ENCODE peak calls at places on chromosome 19, in five cellular contexts. One of them, this sample, is unnamed.

GRCh38 chr19:46076951-46077814 is 36.4 kb upstream of the IGFL4 start:
- DNase-seq in H1: peak; percentile 63
- DNase-seq in neuronal stem cell: peak; percentile 88
- DNase-seq in mesenchymal stem cell: peak; percentile 87
- DNase-seq in H9: peak; percentile 89
- DNase-seq in this sample: peak; percentile 57

GRCh38 chr19:49474545-49474930 is 523 bp downstream of the FLT3LG start:
- DNase-seq in H1: no peak
- DNase-seq in neuronal stem cell: no peak
- DNase-seq in mesenchymal stem cell: no peak
- DNase-seq in H9: no peak
- DNase-seq in this sample: no peak

GRCh38 chr19:12611361-12611699 is 610 bp downstream of the ZNF791 start:
- DNase-seq in H1: no peak
- DNase-seq in neuronal stem cell: peak; percentile 57
- DNase-seq in mesenchymal stem cell: peak; percentile 90
- DNase-seq in H9: peak; percentile 66
- DNase-seq in this sample: peak; percentile 68

GRCh38 chr19:3098515-3099346 is 4.6 kb downstream of the GNA11 start:
- DNase-seq in H1: no peak
- DNase-seq in neuronal stem cell: no peak
- DNase-seq in mesenchymal stem cell: peak; percentile 60
- DNase-seq in H9: no peak
- DNase-seq in this sample: no peak

GRCh38 chr19:40252395-40252794 is 25.9 kb upstream of the CCNP start:
- DNase-seq in H1: no peak
- DNase-seq in neuronal stem cell: no peak
- DNase-seq in mesenchymal stem cell: no peak
- DNase-seq in H9: peak; percentile 55
- DNase-seq in this sample: no peak

GRCh38 chr19:49643466-49643865 is 1.5 kb downstream of the SCAF1 start:
- DNase-seq in H1: no peak
- DNase-seq in neuronal stem cell: no peak
- DNase-seq in mesenchymal stem cell: no peak
- DNase-seq in H9: no peak
- DNase-seq in this sample: no peak

GRCh38 chr19:45716314-45717130 is 14.2 kb downstream of the FBXO46 start:
- DNase-seq in H1: no peak
- DNase-seq in neuronal stem cell: no peak
- DNase-seq in mesenchymal stem cell: peak; percentile 35
- DNase-seq in H9: no peak
- DNase-seq in this sample: peak; percentile 60

GRCh38 chr19:10402441-10403038 is 802 bp downstream of the CDC37 start:
- DNase-seq in H1: no peak
- DNase-seq in neuronal stem cell: no peak
- DNase-seq in mesenchymal stem cell: peak; percentile 70
- DNase-seq in H9: no peak
- DNase-seq in this sample: no peak

GRCh38 chr19:6793411-6793810 is 20.9 kb downstream of the VAV1 start:
- DNase-seq in H1: no peak
- DNase-seq in neuronal stem cell: no peak
- DNase-seq in mesenchymal stem cell: no peak
- DNase-seq in H9: no peak
- DNase-seq in this sample: no peak

GRCh38 chr19:39765091-39766076 is 13.3 kb upstream of the LEUTX start:
- DNase-seq in H1: peak; percentile 13
- DNase-seq in neuronal stem cell: peak; percentile 48
- DNase-seq in mesenchymal stem cell: peak; percentile 60
- DNase-seq in H9: peak; percentile 48
- DNase-seq in this sample: peak; percentile 34

GRCh38 chr19:38394488-38394887 is 6.0 kb downstream of the SPRED3 start:
- DNase-seq in H1: peak; percentile 82
- DNase-seq in neuronal stem cell: no peak
- DNase-seq in mesenchymal stem cell: no peak
- DNase-seq in H9: peak; percentile 98
- DNase-seq in this sample: no peak

GRCh38 chr19:39407644-39408391 is 1.2 kb downstream of the ZFP36 start:
- DNase-seq in H1: no peak
- DNase-seq in neuronal stem cell: no peak
- DNase-seq in mesenchymal stem cell: peak; percentile 57
- DNase-seq in H9: no peak
- DNase-seq in this sample: no peak

GRCh38 chr19:7307590-7308218 is 13.5 kb upstream of the INSR start:
- DNase-seq in H1: no peak
- DNase-seq in neuronal stem cell: no peak
- DNase-seq in mesenchymal stem cell: no peak
- DNase-seq in H9: no peak
- DNase-seq in this sample: no peak

GRCh38 chr19:4909172-4909896 is at the start of gene UHRF1:
- DNase-seq in H1: no peak
- DNase-seq in neuronal stem cell: no peak
- DNase-seq in mesenchymal stem cell: no peak
- DNase-seq in H9: peak; percentile 41
- DNase-seq in this sample: no peak

GRCh38 chr19:13883665-13884064 is 6.7 kb downstream of the NANOS3 start:
- DNase-seq in H1: no peak
- DNase-seq in neuronal stem cell: no peak
- DNase-seq in mesenchymal stem cell: no peak
- DNase-seq in H9: no peak
- DNase-seq in this sample: peak; percentile 17

GRCh38 chr19:49142866-49143335 is 12.3 kb downstream of the HRC start:
- DNase-seq in H1: no peak
- DNase-seq in neuronal stem cell: peak; percentile 90
- DNase-seq in mesenchymal stem cell: peak; percentile 94
- DNase-seq in H9: peak; percentile 98
- DNase-seq in this sample: peak; percentile 70

GRCh38 chr19:36605101-36605838 is at the start of gene ZNF382:
- DNase-seq in H1: no peak
- DNase-seq in neuronal stem cell: peak; percentile 60
- DNase-seq in mesenchymal stem cell: peak; percentile 73
- DNase-seq in H9: peak; percentile 64
- DNase-seq in this sample: peak; percentile 63

GRCh38 chr19:49925486-49925885 is 3.5 kb upstream of the ATF5 start:
- DNase-seq in H1: no peak
- DNase-seq in neuronal stem cell: no peak
- DNase-seq in mesenchymal stem cell: no peak
- DNase-seq in H9: no peak
- DNase-seq in this sample: no peak

GRCh38 chr19:53394522-53394973 is 401 bp upstream of the ZNF765 start:
- DNase-seq in H1: no peak
- DNase-seq in neuronal stem cell: no peak
- DNase-seq in mesenchymal stem cell: peak; percentile 76
- DNase-seq in H9: peak; percentile 83
- DNase-seq in this sample: peak; percentile 89

GRCh38 chr19:39507715-39508364 is 7.1 kb upstream of the SELENOV start:
- DNase-seq in H1: no peak
- DNase-seq in neuronal stem cell: no peak
- DNase-seq in mesenchymal stem cell: no peak
- DNase-seq in H9: no peak
- DNase-seq in this sample: no peak

GRCh38 chr19:13115936-13116281 is 631 bp downstream of the TRMT1 start:
- DNase-seq in H1: no peak
- DNase-seq in neuronal stem cell: no peak
- DNase-seq in mesenchymal stem cell: no peak
- DNase-seq in H9: peak; percentile 24
- DNase-seq in this sample: no peak

GRCh38 chr19:21468791-21469190 is 36.6 kb upstream of the ZNF429 start:
- DNase-seq in H1: no peak
- DNase-seq in neuronal stem cell: no peak
- DNase-seq in mesenchymal stem cell: no peak
- DNase-seq in H9: peak; percentile 57
- DNase-seq in this sample: no peak

GRCh38 chr19:3275068-3275582 is 50.7 kb downstream of the CELF5 start:
- DNase-seq in H1: peak; percentile 43
- DNase-seq in neuronal stem cell: peak; percentile 69
- DNase-seq in mesenchymal stem cell: peak; percentile 22
- DNase-seq in H9: peak; percentile 88
- DNase-seq in this sample: no peak

GRCh38 chr19:56869886-56870285 is 29.4 kb upstream of the PEG3 start:
- DNase-seq in H1: no peak
- DNase-seq in neuronal stem cell: no peak
- DNase-seq in mesenchymal stem cell: no peak
- DNase-seq in H9: no peak
- DNase-seq in this sample: no peak

GRCh38 chr19:56875717-56876116 is 35.2 kb upstream of the PEG3 start:
- DNase-seq in H1: no peak
- DNase-seq in neuronal stem cell: no peak
- DNase-seq in mesenchymal stem cell: no peak
- DNase-seq in H9: no peak
- DNase-seq in this sample: no peak

GRCh38 chr19:56877069-56877715 is 36.7 kb upstream of the PEG3 start:
- DNase-seq in H1: no peak
- DNase-seq in neuronal stem cell: no peak
- DNase-seq in mesenchymal stem cell: no peak
- DNase-seq in H9: no peak
- DNase-seq in this sample: no peak

GRCh38 chr19:56874530-56874929 is 34.0 kb upstream of the PEG3 start:
- DNase-seq in H1: no peak
- DNase-seq in neuronal stem cell: no peak
- DNase-seq in mesenchymal stem cell: no peak
- DNase-seq in H9: no peak
- DNase-seq in this sample: no peak

DNA sequence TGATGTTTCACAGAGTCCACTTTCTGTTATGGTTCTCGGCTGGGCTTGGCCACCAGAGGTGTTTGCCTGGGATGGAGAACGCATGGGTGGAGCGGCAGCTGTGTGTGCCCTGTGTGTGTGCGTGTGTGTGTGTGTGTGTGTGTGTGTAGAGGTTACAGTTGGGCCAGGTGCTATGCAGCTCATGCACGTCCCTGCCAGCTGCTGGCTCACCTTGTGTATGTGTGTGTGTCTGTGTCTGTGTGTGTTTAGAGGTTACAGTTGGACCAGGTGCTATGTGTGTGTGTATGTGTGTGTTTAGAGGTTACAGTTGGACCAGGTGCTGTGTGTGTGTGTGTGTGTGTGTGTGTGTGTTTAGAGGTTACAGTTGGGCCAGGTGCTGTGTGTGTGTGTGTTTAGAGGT is 33.0 kb upstream of the PEG3 start:
- DNase-seq in H1: no peak
- DNase-seq in neuronal stem cell: no peak
- DNase-seq in mesenchymal stem cell: no peak
- DNase-seq in H9: no peak
- DNase-seq in this sample: no peak
- H3K9me3 ChIP-seq in H1: peaks cover 92% of the 10 kb centered on the region
- H3K9me3 ChIP-seq in neuronal stem cell: peaks cover 32% of the 10 kb centered on the region
- H3K9me3 ChIP-seq in mesenchymal stem cell: peaks cover 29% of the 10 kb centered on the region
- H3K9me3 ChIP-seq in H9: peaks cover 85% of the 10 kb centered on the region
- H3K9me3 ChIP-seq in this sample: peaks cover 40% of the 10 kb centered on the region

GRCh38 chr19:51901860-51902259 is 3.0 kb downstream of the ZNF649 start:
- DNase-seq in H1: no peak
- DNase-seq in neuronal stem cell: no peak
- DNase-seq in mesenchymal stem cell: no peak
- DNase-seq in H9: no peak
- DNase-seq in this sample: no peak
- H2BK12ac ChIP-seq in H1: no peak overlapping the region
- H2BK12ac ChIP-seq in neuronal stem cell: no peak overlapping the region
- H2BK12ac ChIP-seq in mesenchymal stem cell: no peak overlapping the region
- H2BK12ac ChIP-seq in H9: no peak overlapping the region
- H2BK12ac ChIP-seq in this sample: no peak overlapping the region

GRCh38 chr19:41439441-41440222 is at the start of gene DMAC2:
- DNase-seq in H1: peak; percentile 92
- DNase-seq in neuronal stem cell: peak; percentile 96
- DNase-seq in mesenchymal stem cell: peak; percentile 99
- DNase-seq in H9: peak; percentile 98
- DNase-seq in this sample: peak; percentile 99
- H3K23ac ChIP-seq in H1: no peak within 1 kb of the TSS
- H3K23ac ChIP-seq in neuronal stem cell: peak within 1 kb of the TSS; percentile 83
- H3K23ac ChIP-seq in mesenchymal stem cell: no peak within 1 kb of the TSS
- H3K23ac ChIP-seq in H9: no peak within 1 kb of the TSS
- H3K23ac ChIP-seq in this sample: no peak within 1 kb of the TSS

DNA sequence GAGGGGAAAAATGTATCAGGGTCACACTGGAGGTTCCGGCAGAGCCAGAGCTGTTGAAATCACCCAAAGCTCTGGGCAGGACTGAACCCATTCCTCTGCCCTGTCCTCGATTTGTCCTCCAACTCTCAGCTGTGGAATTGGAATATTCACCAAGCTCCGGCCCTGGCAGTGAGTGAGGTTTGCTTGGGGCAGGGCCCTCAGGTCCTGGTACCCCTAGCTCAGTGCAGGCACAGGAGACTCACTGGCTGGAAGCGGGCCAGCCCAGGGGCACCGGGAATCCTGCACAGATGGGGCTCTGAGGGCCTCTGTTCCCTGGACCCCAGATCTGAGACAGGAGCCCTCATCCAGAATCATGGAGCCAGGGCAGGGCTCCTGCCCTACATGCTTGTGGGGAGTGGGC is 1322.3 kb downstream of the UQCRFS1 start:
- DNase-seq in H1: no peak
- DNase-seq in neuronal stem cell: no peak
- DNase-seq in mesenchymal stem cell: no peak
- DNase-seq in H9: no peak
- DNase-seq in this sample: no peak
- H3K9me3 ChIP-seq in H1: peaks cover 95% of the 10 kb centered on the region
- H3K9me3 ChIP-seq in neuronal stem cell: peaks cover 63% of the 10 kb centered on the region
- H3K9me3 ChIP-seq in mesenchymal stem cell: no peaks in the 10 kb centered on the region
- H3K9me3 ChIP-seq in H9: peaks cover 100% of the 10 kb centered on the region
- H3K9me3 ChIP-seq in this sample: peaks cover 71% of the 10 kb centered on the region

DNA sequence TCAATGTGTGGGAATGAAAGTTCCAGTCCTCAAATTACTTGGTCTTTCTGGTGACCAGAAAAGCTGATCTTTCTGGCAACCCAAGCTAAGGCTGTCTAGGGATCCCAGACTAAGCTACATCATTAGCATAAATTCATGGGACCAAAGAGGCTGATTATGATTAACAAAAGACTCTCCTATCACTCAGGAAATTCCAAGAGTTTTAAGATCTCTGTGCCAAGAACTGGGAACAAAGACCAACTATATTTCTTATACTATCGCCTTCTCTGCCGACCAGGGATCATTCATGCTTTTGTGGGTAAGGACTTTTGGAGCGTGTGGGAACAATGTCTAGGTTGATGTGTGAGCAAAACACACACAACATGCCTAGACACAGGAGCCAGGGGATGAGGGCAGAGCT is 31.5 kb upstream of the ZNF507 start:
- DNase-seq in H1: no peak
- DNase-seq in neuronal stem cell: no peak
- DNase-seq in mesenchymal stem cell: no peak
- DNase-seq in H9: no peak
- DNase-seq in this sample: no peak
- H2BK12ac ChIP-seq in H1: peak overlapping the region; percentile 22
- H2BK12ac ChIP-seq in neuronal stem cell: no peak overlapping the region
- H2BK12ac ChIP-seq in mesenchymal stem cell: no peak overlapping the region
- H2BK12ac ChIP-seq in H9: no peak overlapping the region
- H2BK12ac ChIP-seq in this sample: no peak overlapping the region

This sample was measured in trophoblast cell.